ENCODE peak calls at places on chromosome X, in four cellular contexts. L is activated T-cell treated with anti-CD3 and anti-CD28 coated beads for 48 hours, A is mammary epithelial cell, I is endodermal cell. R is an unnamed sample.

GRCh38 chrX:12955882-12956703 is 18.8 kb upstream of the TMSB4X start:
- DNase-seq in L (no peak), A (peak), I (no peak), R (no peak)

GRCh38 chrX:9180623-9181022 is 146.7 kb upstream of the FAM9B start:
- DNase-seq in L (no peak), A (no peak), I (peak), R (no peak)

GRCh38 chrX:127708155-127708554 is 344.0 kb downstream of the ACTRT1 start:
- DNase-seq in I (no peak), A (peak), L (no peak), R (no peak)

GRCh38 chrX:134868766-134869495 is 121.9 kb upstream of the SMIM10 start:
- DNase-seq in L (no peak), I (no peak), A (peak), R (no peak)

GRCh38 chrX:94722578-94722977 is 1048.6 kb downstream of the FAM133A start:
- DNase-seq in I (no peak), A (no peak), L (no peak), R (no peak)

GRCh38 chrX:45801554-45801953 is 600.9 kb upstream of the DIPK2B start:
- DNase-seq in L (no peak), I (no peak), A (peak), R (no peak)

GRCh38 chrX:1401611-1402430 is 9.9 kb upstream of the SLC25A6 start:
- DNase-seq in I (no peak), L (no peak), A (no peak), R (no peak)

GRCh38 chrX:71910526-71911022 is at the start of gene NHSL2:
- DNase-seq in L (peak), I (peak), A (no peak), R (no peak)

GRCh38 chrX:31547416-31547815 is 475.6 kb upstream of the FTHL17 start:
- DNase-seq in L (no peak), I (no peak), A (no peak), R (no peak)

GRCh38 chrX:1485033-1485432 is 32.3 kb upstream of the ASMTL start:
- DNase-seq in A (no peak), I (no peak), L (no peak), R (peak)

GRCh38 chrX:17584248-17584681 is 153.0 kb upstream of the SCML1 start:
- DNase-seq in L (no peak), I (no peak), A (no peak), R (no peak)

GRCh38 chrX:136754641-136755040 is 26.1 kb downstream of the ARHGEF6 start:
- DNase-seq in A (no peak), L (no peak), I (peak), R (no peak)

GRCh38 chrX:82134378-82134777 is 932.5 kb downstream of the SH3BGRL start:
- DNase-seq in A (no peak), L (no peak), I (no peak), R (no peak)

GRCh38 chrX:40736170-40736505 is 796 bp upstream of the MED14 start:
- DNase-seq in A (no peak), I (no peak), L (no peak), R (no peak)

GRCh38 chrX:144586756-144587155 is 660.5 kb upstream of the SPANXN1 start:
- DNase-seq in A (peak), I (no peak), L (no peak), R (no peak)

GRCh38 chrX:45774961-45775360 is 574.3 kb upstream of the DIPK2B start:
- DNase-seq in L (no peak), I (no peak), A (peak), R (no peak)

GRCh38 chrX:56248492-56248891 is 16.3 kb downstream of the KLF8 start:
- DNase-seq in A (no peak), I (peak), L (peak), R (no peak)

GRCh38 chrX:111088628-111089027 is 7.4 kb upstream of the PAK3 start:
- DNase-seq in A (no peak), L (no peak), I (no peak), R (no peak)

GRCh38 chrX:79413009-79413408 is 45.9 kb upstream of the ITM2A start:
- DNase-seq in I (no peak), A (peak), L (no peak), R (no peak)

GRCh38 chrX:148376342-148376741 is 124.1 kb upstream of the AFF2 start:
- DNase-seq in I (no peak), L (no peak), A (no peak), R (no peak)

GRCh38 chrX:22542641-22543040 is 269.9 kb downstream of the CBLL2 start:
- DNase-seq in L (no peak), I (no peak), A (no peak), R (no peak)

GRCh38 chrX:40062525-40063193 is 35.1 kb downstream of the BCOR start:
- DNase-seq in I (no peak), L (no peak), A (peak), R (peak)

GRCh38 chrX:71927040-71927439 is 16.4 kb downstream of the NHSL2 start:
- DNase-seq in A (no peak), I (no peak), L (no peak), R (no peak)

GRCh38 chrX:132395645-132396044 is 93.2 kb downstream of the MBNL3 start:
- DNase-seq in L (no peak), I (no peak), A (no peak), R (no peak)

GRCh38 chrX:19602866-19603620 is 87.7 kb upstream of the MAP3K15 start:
- DNase-seq in A (peak), I (no peak), L (no peak), R (no peak)

GRCh38 chrX:49209434-49210251 is 9.7 kb upstream of the SYP start:
- DNase-seq in I (peak), A (no peak), L (no peak), R (no peak)

GRCh38 chrX:148580016-148580415 is 79.6 kb downstream of the AFF2 start:
- DNase-seq in A (no peak), L (no peak), I (no peak), R (no peak)

GRCh38 chrX:150324035-150324728 is 38.9 kb upstream of the MAMLD1 start:
- DNase-seq in L (no peak), A (peak), I (no peak), R (no peak)

GRCh38 chrX:15465896-15466651 is 27.1 kb downstream of the PIR start:
- DNase-seq in I (peak), L (peak), A (no peak), R (no peak)

GRCh38 chrX:43510194-43510593 is 145.9 kb upstream of the MAOA start:
- DNase-seq in I (no peak), L (no peak), A (no peak), R (no peak)

GRCh38 chrX:120464409-120464808 is 4.7 kb downstream of the LAMP2 start:
- DNase-seq in A (no peak), L (no peak), I (no peak), R (no peak)

GRCh38 chrX:118657413-118657812 is 70.0 kb upstream of the IL13RA1 start:
- DNase-seq in A (no peak), L (no peak), I (no peak), R (no peak)

GRCh38 chrX:134512566-134512965 is 52.6 kb downstream of the HPRT1 start:
- DNase-seq in A (peak), L (no peak), I (no peak), R (no peak)

GRCh38 chrX:41923925-41924693 is 755 bp upstream of the CASK start:
- DNase-seq in L (no peak), I (peak), A (peak), R (no peak)

GRCh38 chrX:68354869-68355628 is 78.2 kb downstream of the OPHN1 start:
- DNase-seq in I (no peak), A (no peak), L (no peak), R (no peak)

GRCh38 chrX:107669885-107670628 is 41.7 kb downstream of the PRPS1 start:
- DNase-seq in I (peak), A (no peak), L (no peak), R (peak)

GRCh38 chrX:112840382-112841113 is at the start of gene AMOT:
- DNase-seq in A (peak), L (peak), I (peak), R (peak)

GRCh38 chrX:77953708-77954107 is 15.7 kb downstream of the PGAM4 start:
- DNase-seq in I (no peak), L (no peak), A (no peak), R (no peak)